ENCODE peak calls at places on chromosomes 11 and 22, in four cellular contexts. Q is SJSA1; M is RWPE1; F is CD8-positive, alpha-beta memory T cell. D is an unnamed sample.

GRCh38 chr22:24683671-24684070 is 80.7 kb downstream of the GGT1 start:
- DNase-seq in F (no peak), M (no peak), Q (no peak), D (peak)

GRCh38 chr11:16363709-16364108 is 7.4 kb upstream of the SOX6 start:
- DNase-seq in M (no peak), Q (no peak), F (no peak), D (no peak)

GRCh38 chr22:44755418-44755817 is 3.0 kb downstream of the ARHGAP8 start:
- DNase-seq in Q (no peak), M (no peak), F (no peak), D (no peak)

GRCh38 chr22:45977003-45977395 is at the start of gene WNT7B:
- DNase-seq in F (no peak), Q (no peak), M (peak), D (no peak)

GRCh38 chr22:19891350-19892248 is 36.9 kb upstream of the GNB1L start:
- DNase-seq in Q (peak), M (peak), F (peak), D (peak)

GRCh38 chr11:4146765-4147098 is 52.1 kb downstream of the RRM1 start:
- DNase-seq in Q (no peak), F (no peak), M (no peak), D (no peak)

GRCh38 chr11:8232849-8233606 is 30.6 kb downstream of the LMO1 start:
- DNase-seq in F (no peak), M (no peak), Q (no peak), D (no peak)

GRCh38 chr11:64016512-64016911 is 19.2 kb upstream of the FLRT1 start:
- DNase-seq in M (no peak), Q (no peak), F (no peak), D (no peak)

GRCh38 chr11:64220798-64221197 is 5.2 kb downstream of the TRPT1 start:
- DNase-seq in Q (peak), M (no peak), F (no peak), D (no peak)

GRCh38 chr11:28133146-28133545 is 25.0 kb downstream of the METTL15 start:
- DNase-seq in M (no peak), Q (no peak), F (no peak), D (no peak)

GRCh38 chr11:128290106-128290840 is 297.1 kb downstream of the ETS1 start:
- DNase-seq in Q (peak), M (peak), F (peak), D (peak)

GRCh38 chr22:34080501-34080900 is 160.2 kb upstream of the LARGE1 start:
- DNase-seq in F (no peak), M (no peak), Q (no peak), D (no peak)

GRCh38 chr11:19403196-19403895 is 162.6 kb upstream of the E2F8 start:
- DNase-seq in Q (no peak), F (no peak), M (no peak), D (no peak)

GRCh38 chr11:94171693-94172440 is 43.2 kb downstream of the PANX1 start:
- DNase-seq in Q (peak), M (peak), F (no peak), D (no peak)

GRCh38 chr11:118247041-118247440 is 5.1 kb downstream of the MPZL3 start:
- DNase-seq in Q (no peak), M (no peak), F (no peak), D (no peak)

GRCh38 chr11:116215471-116216113 is 557.2 kb downstream of the BUD13 start:
- DNase-seq in Q (no peak), M (no peak), F (no peak), D (no peak)

GRCh38 chr11:68118753-68119448 is 2.3 kb downstream of the CHKA start:
- DNase-seq in M (no peak), Q (no peak), F (no peak), D (no peak)

DNA sequence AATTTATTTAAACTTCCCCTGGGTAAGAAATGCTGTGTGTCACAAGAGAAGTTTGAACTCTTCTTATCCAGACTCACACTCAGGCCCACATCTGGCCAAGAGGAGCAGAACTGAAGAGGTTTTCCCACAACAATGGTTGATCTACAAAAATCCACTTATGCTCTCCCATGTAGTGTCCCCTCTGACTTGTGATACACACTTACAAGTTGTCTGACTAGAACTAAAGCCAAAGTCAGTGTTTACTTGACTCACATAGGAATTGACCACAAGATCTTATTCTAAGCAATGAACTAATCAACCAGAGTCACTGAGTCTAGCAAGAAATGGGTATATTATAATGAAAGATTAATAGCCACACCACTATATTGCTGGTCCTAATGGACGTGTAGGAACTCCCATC is 133.0 kb downstream of the ATG16L2 start:
- DNase-seq in F (no peak), Q (no peak), M (no peak), D (no peak)
- H3K27ac ChIP-seq in F (no peak), Q (no peak), M (no peak), D (no peak)

GRCh38 chr11:76609736-76610370 is 60.7 kb downstream of the LRRC32 start:
- DNase-seq in Q (peak), M (no peak), F (no peak), D (no peak)
- H3K27ac ChIP-seq in Q (no peak), M (no peak), F (no peak), D (no peak)

GRCh38 chr22:31040542-31041398 is 40.3 kb upstream of the SMTN start:
- DNase-seq in F (no peak), Q (no peak), M (no peak), D (no peak)

GRCh38 chr22:31039393-31039792 is 41.7 kb upstream of the SMTN start:
- DNase-seq in Q (no peak), M (no peak), F (no peak), D (peak)

GRCh38 chr22:31038686-31039085 is 42.4 kb upstream of the SMTN start:
- DNase-seq in M (no peak), Q (no peak), F (no peak), D (no peak)

DNA sequence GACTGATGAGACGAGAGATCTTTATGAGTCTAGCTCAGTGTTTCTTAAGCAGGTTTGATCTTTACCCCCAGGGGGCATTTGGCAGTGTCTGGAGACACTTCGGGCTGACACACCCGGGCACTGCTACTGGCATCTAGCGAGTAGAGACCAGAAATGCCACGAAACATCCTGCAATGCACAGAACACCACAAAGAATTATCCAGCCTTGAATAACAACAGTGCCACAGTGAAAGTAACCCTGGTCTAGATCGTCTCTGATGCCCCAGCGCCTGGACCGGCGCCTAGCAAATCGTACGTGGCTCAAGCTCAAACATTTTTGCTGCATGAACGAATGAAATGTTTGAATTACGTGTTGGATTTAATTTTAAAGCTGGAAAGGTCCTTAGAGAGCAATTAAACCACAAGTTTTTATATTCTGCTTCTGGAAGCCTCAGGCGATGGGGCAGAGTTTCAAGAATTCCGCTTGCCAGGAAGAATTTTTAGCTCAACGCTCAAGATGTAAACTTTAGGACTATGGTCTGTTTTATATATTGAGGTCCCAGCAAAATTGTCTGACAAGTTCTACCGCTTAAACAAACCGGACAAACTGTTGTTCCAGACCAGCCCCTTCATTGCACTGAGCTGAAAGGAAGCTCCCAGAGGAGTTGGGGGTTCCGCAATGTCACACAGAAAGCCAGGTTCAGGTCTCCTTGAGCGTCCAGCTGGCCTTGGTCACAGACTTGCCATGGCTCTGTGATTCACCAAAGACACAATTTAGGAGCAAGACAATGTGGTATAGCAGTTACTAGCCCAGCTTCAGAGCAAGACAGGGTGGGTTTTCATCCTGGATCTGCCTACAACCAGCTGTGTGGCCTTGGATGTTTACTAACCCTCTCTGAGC is 44.2 kb upstream of the SMTN start:
- DNase-seq in M (peak), Q (peak), F (no peak), D (no peak)
- H3K27ac ChIP-seq in M (no peak), Q (no peak), F (no peak), D (peak)

GRCh38 chr22:38257650-38258246 is 15.1 kb downstream of the TMEM184B start:
- DNase-seq in M (no peak), F (no peak), Q (no peak), D (no peak)
- H3K27ac ChIP-seq in M (peak), F (no peak), Q (peak), D (peak)

GRCh38 chr11:76626921-76627391 is 43.6 kb downstream of the LRRC32 start:
- DNase-seq in M (no peak), F (no peak), Q (peak), D (no peak)
- H3K27ac ChIP-seq in M (no peak), F (no peak), Q (no peak), D (no peak)

D was measured in AG04450.